ENCODE peak calls at places on chromosomes 3 and 15, in eight cellular contexts. Z is tibial nerve, U is gastrocnemius medialis, V is transverse colon, I is heart left ventricle, Y is IMR-90, R is A549, E is K562. X is an unnamed sample.

GRCh38 chr3:63853106-63853505 is 10.5 kb downstream of the THOC7 start:
- DNase-seq in V (no peak), U (no peak), Y (no peak), I (no peak), Z (no peak), R (no peak), E (no peak), X (no peak)

GRCh38 chr15:90154861-90155626 is 46.1 kb upstream of the SEMA4B start:
- DNase-seq in Y (peak; percentile 95), I (no peak), R (peak; percentile 62), U (no peak), Z (no peak), V (peak; percentile 48), E (peak; percentile 42), X (no peak)

GRCh38 chr3:190178779-190179178 is 58.1 kb upstream of the P3H2 start:
- DNase-seq in R (no peak), E (no peak), I (no peak), V (no peak), U (no peak), Y (no peak), Z (no peak), X (no peak)

GRCh38 chr3:133367431-133367830 is 32.4 kb upstream of the BFSP2 start:
- DNase-seq in V (no peak), I (no peak), Z (no peak), E (no peak), Y (no peak), R (no peak), U (no peak), X (no peak)

GRCh38 chr3:23159929-23160328 is 43.2 kb upstream of the UBE2E2 start:
- DNase-seq in Y (peak; percentile 95), U (no peak), I (no peak), E (no peak), Z (no peak), V (no peak), R (no peak), X (no peak)

GRCh38 chr3:123027292-123028232 is at the start of gene SEMA5B:
- DNase-seq in I (peak; percentile 38), Y (no peak), E (peak; percentile 56), U (no peak), V (peak; percentile 9), Z (no peak), R (peak; percentile 36), X (peak; percentile 50)

GRCh38 chr15:44535509-44536297 is 1.2 kb upstream of the EIF3J start:
- DNase-seq in I (peak; percentile 19), Y (no peak), R (no peak), Z (peak; percentile 17), V (peak; percentile 32), U (no peak), E (no peak), X (peak; percentile 21)

GRCh38 chr3:4976109-4976508 is 3.1 kb upstream of the BHLHE40 start:
- DNase-seq in E (peak; percentile 63), I (peak; percentile 40), U (peak; percentile 47), R (peak; percentile 78), V (peak; percentile 60), Z (peak; percentile 51), Y (peak; percentile 63), X (peak; percentile 40)

GRCh38 chr3:64209866-64210609 is 15.2 kb downstream of the PRICKLE2 start:
- DNase-seq in R (no peak), E (no peak), U (peak; percentile 29), Y (no peak), I (peak; percentile 66), Z (peak; percentile 44), V (peak; percentile 41), X (peak; percentile 56)

GRCh38 chr15:31554261-31554660 is 227.6 kb downstream of the KLF13 start:
- DNase-seq in Z (peak; percentile 20), I (peak; percentile 65), U (no peak), R (no peak), E (no peak), Y (peak; percentile 94), V (no peak), X (peak; percentile 51)

GRCh38 chr3:171391432-171391831 is 68.8 kb downstream of the TNIK start:
- DNase-seq in Y (no peak), I (no peak), E (no peak), R (no peak), V (no peak), U (no peak), Z (no peak), X (no peak)

GRCh38 chr3:16372362-16373269 is 107.6 kb downstream of the OXNAD1 start:
- DNase-seq in Y (no peak), V (no peak), I (peak; percentile 43), Z (no peak), U (no peak), E (no peak), R (no peak), X (no peak)

GRCh38 chr3:175129126-175129525 is 270.0 kb downstream of the NAALADL2 start:
- DNase-seq in R (no peak), Y (peak; percentile 63), I (no peak), E (no peak), Z (no peak), U (no peak), V (no peak), X (no peak)

GRCh38 chr3:12194209-12194608 is 35.5 kb upstream of the TIMP4 start:
- DNase-seq in U (no peak), V (no peak), Z (peak; percentile 33), E (no peak), I (no peak), Y (peak; percentile 92), R (no peak), X (no peak)

GRCh38 chr15:77650285-77650684 is 17.6 kb upstream of the LINGO1 start:
- DNase-seq in U (no peak), Y (no peak), R (peak; percentile 46), I (no peak), E (peak; percentile 69), Z (no peak), V (no peak), X (no peak)

GRCh38 chr3:152524198-152525140 is 255.7 kb downstream of the MBNL1 start:
- DNase-seq in U (no peak), Z (peak; percentile 93), V (peak; percentile 38), I (peak; percentile 22), Y (peak; percentile 62), R (no peak), E (no peak), X (no peak)

GRCh38 chr3:49910409-49911123 is 6.9 kb upstream of the MST1R start:
- DNase-seq in E (no peak), R (no peak), V (no peak), I (no peak), U (no peak), Y (no peak), Z (no peak), X (no peak)

GRCh38 chr3:177262396-177262795 is 65.1 kb upstream of the TBL1XR1 start:
- DNase-seq in R (no peak), V (no peak), E (no peak), U (no peak), Y (peak; percentile 40), Z (no peak), I (no peak), X (no peak)

GRCh38 chr3:197368821-197369220 is 70.4 kb upstream of the DLG1 start:
- DNase-seq in I (no peak), V (no peak), Y (no peak), E (no peak), Z (no peak), U (no peak), R (no peak), X (no peak)

GRCh38 chr15:91186892-91187644 is 87.0 kb downstream of the SV2B start:
- DNase-seq in Y (peak; percentile 26), V (no peak), E (no peak), Z (no peak), I (no peak), R (no peak), U (no peak), X (no peak)

GRCh38 chr3:72258366-72258765 is 473.4 kb upstream of the PROK2 start:
- DNase-seq in R (no peak), I (no peak), V (no peak), Z (no peak), U (no peak), Y (no peak), E (no peak), X (no peak)

GRCh38 chr3:127156651-127157050 is 36.3 kb upstream of the PRR23E start:
- DNase-seq in R (no peak), U (no peak), E (no peak), I (no peak), V (no peak), Y (no peak), Z (no peak), X (no peak)

GRCh38 chr15:57079907-57080750 is 161.7 kb downstream of the TCF12 start:
- DNase-seq in V (no peak), E (no peak), Z (no peak), I (no peak), U (no peak), R (no peak), Y (no peak), X (no peak)

GRCh38 chr3:53303957-53304356 is 43.4 kb downstream of the DCP1A start:
- DNase-seq in Y (peak; percentile 11), V (no peak), I (no peak), E (no peak), R (no peak), Z (no peak), U (no peak), X (no peak)
- H3K27ac ChIP-seq in Y (no peak overlapping the region), V (no peak overlapping the region), I (peak overlapping the region; percentile 49), E (no peak overlapping the region), R (no peak overlapping the region), Z (no peak overlapping the region), U (peak overlapping the region; percentile 74), X (no peak overlapping the region)

GRCh38 chr15:75903331-75904240 is at the start of gene FBXO22:
- DNase-seq in V (peak; percentile 94), Z (peak; percentile 82), R (peak; percentile 88), Y (peak; percentile 88), E (peak; percentile 87), U (peak; percentile 81), I (peak; percentile 91), X (peak; percentile 88)
- TF ChIP-seq POLR2A in V (peak; percentile 82), Z (peak; percentile 52), R (peak; percentile 91), Y (peak; percentile 64), E (peak; percentile 92), U (peak; percentile 58), I (no peak), X (peak; percentile 55)

GRCh38 chr3:149831321-149831720 is 18.3 kb downstream of the RNF13 start:
- DNase-seq in I (no peak), E (no peak), U (no peak), Y (no peak), V (no peak), Z (no peak), R (no peak), X (no peak)
- H3K27ac ChIP-seq in I (no peak overlapping the region), E (no peak overlapping the region), U (no peak overlapping the region), Y (no peak overlapping the region), V (no peak overlapping the region), Z (no peak overlapping the region), R (no peak overlapping the region), X (no peak overlapping the region)

DNA sequence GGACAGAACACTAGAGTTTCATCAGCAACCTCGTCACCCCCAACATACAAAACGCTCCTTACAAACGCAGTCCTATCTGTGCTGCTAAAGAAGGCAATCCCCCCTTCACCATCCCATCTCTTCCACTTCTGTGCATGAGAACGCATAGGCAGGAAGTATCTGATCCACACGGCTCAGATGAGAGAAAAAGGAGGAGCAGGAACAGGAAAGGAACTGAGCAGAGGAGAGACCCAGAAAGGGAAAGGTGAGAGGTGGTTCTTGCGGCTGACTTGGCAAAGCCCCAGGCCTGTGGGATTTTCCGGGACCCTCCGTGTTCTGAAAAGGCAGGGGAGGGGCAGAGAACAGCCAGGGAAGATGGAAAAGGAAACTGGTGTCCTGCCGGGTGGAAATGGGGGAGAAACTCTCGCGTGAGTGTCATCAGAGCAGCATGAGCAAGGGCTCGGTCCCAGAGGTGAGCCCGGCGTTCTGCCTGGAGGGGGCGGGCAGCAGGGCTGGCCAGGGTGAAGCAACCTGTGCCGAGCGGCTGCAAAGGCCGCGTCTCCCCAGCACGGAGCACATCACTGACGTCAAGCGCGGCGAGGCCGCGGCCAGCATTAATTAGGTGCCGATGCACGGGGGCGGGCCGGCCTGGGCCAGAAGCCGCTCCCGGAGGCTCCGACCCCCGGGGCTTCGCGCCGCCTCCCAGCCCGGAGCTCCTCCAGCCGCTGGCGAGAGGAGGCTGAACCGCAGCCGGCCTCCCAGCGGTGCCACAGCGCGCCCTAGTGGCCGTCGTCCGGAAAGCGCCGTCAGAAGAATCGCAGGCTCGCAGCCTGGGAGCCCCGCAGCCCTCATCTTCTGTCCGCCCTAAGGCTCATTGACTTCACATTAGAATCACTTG is 35.8 kb downstream of the CPN2 start:
- DNase-seq in Z (peak; percentile 72), E (peak; percentile 92), Y (peak; percentile 63), I (peak; percentile 83), R (peak; percentile 72), U (peak; percentile 64), V (peak; percentile 88), X (peak; percentile 94)
- TF ChIP-seq POLR2A in Z (no peak), E (no peak), Y (peak; percentile 67), I (no peak), R (no peak), U (no peak), V (no peak), X (peak; percentile 21)

X was measured in ovary.